ENCODE peak calls at places on chromosomes 1 and 21, in eight cellular contexts. S, W, R, O, Y, G, N and A are unnamed samples.
A peak's percentile ranks its signal among the peaks of the same experiment; 100 is the strongest.

GRCh38 chr1:153679337-153680119 is 1.0 kb downstream of the NPR1 start:
- DNase-seq in O (peak; percentile 41), Y (peak; percentile 82), S (no peak), W (no peak), G (no peak), R (peak; percentile 31), N (no peak), A (no peak)

GRCh38 chr1:198577444-198577843 is 37.0 kb upstream of the ATP6V1G3 start:
- DNase-seq in W (no peak), R (peak; percentile 73), G (peak; percentile 83), S (no peak), N (peak; percentile 87), Y (no peak), O (peak; percentile 81), A (peak; percentile 79)

GRCh38 chr1:186494832-186495271 is 33.9 kb upstream of the PDC start:
- DNase-seq in W (no peak), Y (no peak), R (no peak), O (no peak), S (no peak), G (peak; percentile 88), N (no peak), A (no peak)

GRCh38 chr21:16605588-16605987 is 875.8 kb downstream of the USP25 start:
- DNase-seq in N (no peak), W (no peak), G (no peak), R (peak; percentile 13), O (peak; percentile 9), Y (no peak), S (no peak), A (peak; percentile 35)

GRCh38 chr1:193111641-193112090 is 6.5 kb upstream of the GLRX2 start:
- DNase-seq in W (peak; percentile 46), R (peak; percentile 94), O (peak; percentile 96), N (peak; percentile 87), G (peak; percentile 76), Y (no peak), S (peak; percentile 21), A (peak; percentile 89)

GRCh38 chr1:89681045-89681729 is 48.3 kb downstream of the LRRC8C start:
- DNase-seq in S (no peak), R (no peak), O (no peak), W (no peak), N (no peak), Y (no peak), G (no peak), A (no peak)

GRCh38 chr1:10498231-10498630 is 23.5 kb downstream of the PEX14 start:
- DNase-seq in R (no peak), N (no peak), W (no peak), Y (no peak), G (no peak), S (no peak), O (no peak), A (no peak)

GRCh38 chr1:101060992-101061391 is 35.4 kb upstream of the DPH5 start:
- DNase-seq in O (no peak), W (no peak), R (no peak), N (no peak), G (no peak), Y (no peak), S (no peak), A (no peak)

GRCh38 chr1:204093421-204093717 is 20.5 kb downstream of the SOX13 start:
- DNase-seq in S (no peak), N (no peak), O (no peak), G (no peak), R (no peak), W (no peak), Y (no peak), A (no peak)

GRCh38 chr1:20185834-20186782 is at the start of the genes PLA2G2C and UBXN10:
- DNase-seq in W (no peak), Y (peak; percentile 91), O (no peak), N (no peak), R (peak; percentile 4), S (no peak), G (no peak), A (no peak)

GRCh38 chr1:182428043-182428442 is 21.9 kb upstream of the RGSL1 start:
- DNase-seq in O (no peak), Y (no peak), R (no peak), S (no peak), N (no peak), W (no peak), G (no peak), A (no peak)

GRCh38 chr1:234584926-234585325 is 25.1 kb downstream of the IRF2BP2 start:
- DNase-seq in N (no peak), G (no peak), W (no peak), R (no peak), Y (no peak), O (peak; percentile 49), S (no peak), A (no peak)

GRCh38 chr1:230877139-230877923 is 9.0 kb upstream of the C1orf198 start:
- DNase-seq in G (peak; percentile 13), Y (no peak), S (no peak), W (no peak), N (peak; percentile 84), R (peak; percentile 88), O (peak; percentile 95), A (peak; percentile 68)

GRCh38 chr1:100532645-100533044 is 5.3 kb upstream of the GPR88 start:
- DNase-seq in Y (no peak), W (no peak), G (no peak), R (no peak), N (no peak), O (no peak), S (no peak), A (no peak)

GRCh38 chr1:3545363-3546047 is 65.8 kb downstream of the MEGF6 start:
- DNase-seq in N (peak; percentile 38), W (no peak), G (no peak), S (no peak), O (peak; percentile 66), Y (peak; percentile 74), R (no peak), A (no peak)

GRCh38 chr1:25573591-25573930 is 30.2 kb downstream of the LDLRAP1 start:
- DNase-seq in S (no peak), N (no peak), R (no peak), O (no peak), W (no peak), Y (no peak), G (peak; percentile 51), A (no peak)

DNA sequence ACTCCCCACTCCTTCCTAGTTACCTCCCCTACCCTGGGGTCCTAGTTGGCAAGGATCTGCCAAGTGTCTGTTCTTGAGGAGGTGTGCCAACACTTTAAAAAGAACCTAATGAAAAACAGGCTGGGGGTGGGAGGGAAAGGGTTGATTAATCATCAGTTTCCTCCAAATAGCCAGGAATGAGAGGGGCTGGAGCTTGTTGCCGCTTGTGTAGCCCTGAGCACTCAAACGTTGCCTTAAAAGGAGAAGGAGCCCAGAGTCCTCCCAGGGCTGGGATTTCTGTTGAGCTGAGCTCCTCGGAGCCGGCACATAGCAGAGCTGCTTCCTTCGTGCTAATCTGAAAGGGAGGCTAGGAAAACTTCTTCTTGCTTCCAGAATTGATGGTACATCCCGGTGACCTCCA is 15.9 kb downstream of the SHISA4 start:
- DNase-seq in O (peak; percentile 94), W (no peak), G (peak; percentile 89), N (peak; percentile 94), R (peak; percentile 89), Y (peak; percentile 57), S (no peak), A (peak; percentile 88)
- H3K4me3 ChIP-seq in O (no peak overlapping the region), W (no peak overlapping the region), G (no peak overlapping the region), N (no peak overlapping the region), R (peak overlapping the region; percentile 9), Y (no peak overlapping the region), S (no peak overlapping the region), A (no peak overlapping the region)

GRCh38 chr1:15000030-15000429 is 153.5 kb upstream of the TMEM51 start:
- DNase-seq in N (no peak), O (peak; percentile 18), Y (no peak), W (no peak), S (no peak), R (no peak), G (no peak), A (no peak)

GRCh38 chr1:15002325-15002724 is 151.2 kb upstream of the TMEM51 start:
- DNase-seq in O (no peak), G (no peak), N (no peak), R (no peak), W (no peak), S (no peak), Y (no peak), A (no peak)

GRCh38 chr1:14999441-14999840 is 154.1 kb upstream of the TMEM51 start:
- DNase-seq in Y (peak; percentile 63), W (no peak), O (no peak), S (no peak), N (no peak), G (no peak), R (peak; percentile 18), A (no peak)

GRCh38 chr1:15000671-15001070 is 152.9 kb upstream of the TMEM51 start:
- DNase-seq in Y (no peak), O (no peak), N (no peak), W (no peak), G (no peak), R (no peak), S (no peak), A (no peak)

DNA sequence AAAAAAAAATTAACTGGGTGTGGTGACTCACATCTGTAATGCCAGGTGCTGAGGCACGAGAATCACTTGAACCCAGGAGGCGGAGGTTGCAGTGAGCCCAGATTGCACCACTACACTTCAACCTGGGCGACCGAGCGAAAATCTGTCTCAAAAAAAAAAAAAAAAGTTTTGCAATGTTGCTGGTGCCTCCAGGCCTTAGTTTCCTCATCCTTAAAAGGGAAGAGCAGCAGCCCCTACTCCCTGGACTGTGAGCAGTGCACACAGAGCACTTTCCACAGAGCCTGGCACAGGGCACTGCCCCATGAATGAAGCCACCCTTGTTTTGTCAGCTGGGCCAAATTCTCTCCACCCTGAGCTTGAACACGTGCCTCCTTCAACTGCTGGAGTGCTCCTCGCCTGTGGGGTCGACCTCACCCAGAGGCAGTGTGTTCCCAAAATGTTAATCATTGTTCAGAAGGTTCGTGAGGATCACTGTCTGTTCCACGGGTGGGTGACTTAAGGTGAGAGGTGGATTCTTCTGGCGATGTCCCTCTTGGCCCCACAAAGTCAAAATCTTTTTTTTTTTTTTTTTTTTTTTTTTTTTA is 152.1 kb upstream of the TMEM51 start:
- DNase-seq in Y (no peak), N (no peak), W (no peak), R (no peak), S (no peak), G (no peak), O (no peak), A (no peak)
- H3K4me3 ChIP-seq in Y (no peak overlapping the region), N (no peak overlapping the region), W (no peak overlapping the region), R (no peak overlapping the region), S (no peak overlapping the region), G (no peak overlapping the region), O (no peak overlapping the region), A (no peak overlapping the region)

GRCh38 chr1:11999236-11999635 is 19.0 kb downstream of the MFN2 start:
- DNase-seq in W (no peak), N (no peak), O (no peak), Y (no peak), R (no peak), G (no peak), S (no peak), A (no peak)
- H3K4me3 ChIP-seq in W (no peak overlapping the region), N (no peak overlapping the region), O (no peak overlapping the region), Y (no peak overlapping the region), R (no peak overlapping the region), G (no peak overlapping the region), S (no peak overlapping the region), A (no peak overlapping the region)

DNA sequence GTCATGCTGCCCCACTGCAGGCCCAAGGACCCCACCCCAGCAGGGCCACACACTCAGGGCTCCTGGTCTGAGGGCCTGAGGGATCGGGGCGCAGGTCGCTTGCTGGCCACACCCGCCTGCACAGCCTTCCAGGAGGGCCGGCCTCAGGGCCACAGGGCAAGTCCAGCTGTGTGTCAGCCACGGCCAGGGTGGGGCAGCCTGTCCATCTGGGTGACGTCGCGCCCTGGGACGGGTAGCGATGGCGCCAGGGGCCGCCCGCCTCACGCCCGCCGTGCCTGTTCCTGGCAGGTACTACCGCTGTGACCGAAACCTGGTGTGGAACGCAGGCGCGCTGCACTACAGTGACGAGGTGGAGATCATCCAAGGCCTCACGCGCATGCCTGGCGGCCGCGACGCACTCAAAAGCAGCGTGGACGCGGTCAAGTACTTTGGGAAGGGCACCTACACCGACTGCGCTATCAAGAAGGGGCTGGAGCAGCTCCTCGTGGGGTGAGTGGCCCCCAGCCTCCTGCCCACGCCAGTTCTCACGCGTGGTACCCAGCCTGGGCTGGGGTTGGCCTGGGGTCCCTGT is 2.5 kb downstream of the COL6A1 start:
- DNase-seq in G (no peak), Y (peak; percentile 53), S (no peak), O (peak; percentile 59), R (no peak), N (no peak), W (no peak), A (peak; percentile 52)
- H3K4me3 ChIP-seq in G (no peak overlapping the region), Y (no peak overlapping the region), S (no peak overlapping the region), O (peak overlapping the region; percentile 97), R (peak overlapping the region; percentile 94), N (peak overlapping the region; percentile 95), W (no peak overlapping the region), A (peak overlapping the region; percentile 95)